ENCODE peak calls at places on chromosomes 12 and 14, in four cellular contexts. One of them, this sample, is unnamed.

GRCh38 chr12:45701296-45701695 is 28.2 kb upstream of the ARID2 start:
- DNase-seq in ovary: no peak
- DNase-seq in sigmoid colon: no peak
- DNase-seq in SK-N-SH: no peak
- DNase-seq in this sample: no peak

GRCh38 chr12:70643927-70644326 is 6.7 kb upstream of the PTPRB start:
- DNase-seq in SK-N-SH: no peak
- DNase-seq in ovary: no peak
- DNase-seq in sigmoid colon: no peak
- DNase-seq in this sample: no peak

GRCh38 chr12:116528498-116528897 is 30.7 kb upstream of the MAP1LC3B2 start:
- DNase-seq in SK-N-SH: no peak
- DNase-seq in sigmoid colon: no peak
- DNase-seq in ovary: no peak
- DNase-seq in this sample: no peak

GRCh38 chr14:69318241-69318640 is 58.3 kb downstream of the GALNT16 start:
- DNase-seq in ovary: no peak
- DNase-seq in SK-N-SH: no peak
- DNase-seq in sigmoid colon: no peak
- DNase-seq in this sample: no peak

GRCh38 chr14:101839236-101839635 is 77.7 kb downstream of the PPP2R5C start:
- DNase-seq in sigmoid colon: no peak
- DNase-seq in SK-N-SH: no peak
- DNase-seq in ovary: no peak
- DNase-seq in this sample: no peak

GRCh38 chr14:52015411-52016030 is 26.2 kb downstream of the RTRAF start:
- DNase-seq in ovary: no peak
- DNase-seq in SK-N-SH: peak
- DNase-seq in sigmoid colon: no peak
- DNase-seq in this sample: peak

GRCh38 chr12:90922068-90922743 is 32.8 kb downstream of the CCER1 start:
- DNase-seq in sigmoid colon: no peak
- DNase-seq in SK-N-SH: no peak
- DNase-seq in ovary: no peak
- DNase-seq in this sample: no peak

GRCh38 chr12:120709976-120710804 is at the start of gene UNC119B:
- DNase-seq in ovary: peak
- DNase-seq in SK-N-SH: peak
- DNase-seq in sigmoid colon: peak
- DNase-seq in this sample: peak

GRCh38 chr12:89084751-89085150 is 267.6 kb downstream of the DUSP6 start:
- DNase-seq in SK-N-SH: no peak
- DNase-seq in sigmoid colon: no peak
- DNase-seq in ovary: no peak
- DNase-seq in this sample: no peak

GRCh38 chr12:5592313-5592712 is 160.4 kb downstream of the NTF3 start:
- DNase-seq in sigmoid colon: no peak
- DNase-seq in SK-N-SH: no peak
- DNase-seq in ovary: no peak
- DNase-seq in this sample: no peak

GRCh38 chr12:13177373-13177772 is 19.2 kb upstream of the EMP1 start:
- DNase-seq in sigmoid colon: no peak
- DNase-seq in SK-N-SH: no peak
- DNase-seq in ovary: no peak
- DNase-seq in this sample: no peak

GRCh38 chr14:89508863-89509262 is 91.8 kb upstream of the FOXN3 start:
- DNase-seq in SK-N-SH: no peak
- DNase-seq in ovary: no peak
- DNase-seq in sigmoid colon: no peak
- DNase-seq in this sample: no peak
- H3K27ac ChIP-seq in SK-N-SH: no peak
- H3K27ac ChIP-seq in ovary: no peak
- H3K27ac ChIP-seq in sigmoid colon: no peak
- H3K27ac ChIP-seq in this sample: no peak

GRCh38 chr14:103594265-103594664 is 31.5 kb downstream of the COA8 start:
- DNase-seq in SK-N-SH: no peak
- DNase-seq in ovary: no peak
- DNase-seq in sigmoid colon: peak
- DNase-seq in this sample: no peak
- TF ChIP-seq EP300 in SK-N-SH: no peak
- TF ChIP-seq EP300 in ovary: no peak
- TF ChIP-seq EP300 in sigmoid colon: no peak
- TF ChIP-seq EP300 in this sample: no peak

DNA sequence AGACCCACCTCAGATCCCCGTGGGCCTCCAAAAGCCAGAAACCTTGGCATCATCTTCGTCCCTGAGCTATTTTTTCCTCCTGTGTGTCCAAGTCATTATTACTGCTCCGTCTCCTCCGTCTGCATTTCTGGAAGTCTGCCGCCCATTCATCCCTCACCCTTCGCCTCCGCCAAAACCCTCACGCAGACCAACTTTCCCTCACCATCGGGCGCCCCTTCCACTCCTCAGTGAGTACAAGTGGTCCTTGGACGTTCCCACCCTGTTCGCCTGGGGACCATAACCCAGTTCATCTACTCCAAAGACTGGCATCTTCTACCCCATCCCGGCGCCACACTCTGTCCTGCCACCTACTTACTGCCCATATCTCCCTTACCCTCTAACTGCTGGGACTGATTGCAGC is 3.7 kb upstream of the LTBP2 start:
- DNase-seq in sigmoid colon: no peak
- DNase-seq in SK-N-SH: no peak
- DNase-seq in ovary: no peak
- DNase-seq in this sample: no peak
- H3K27ac ChIP-seq in sigmoid colon: no peak
- H3K27ac ChIP-seq in SK-N-SH: peak
- H3K27ac ChIP-seq in ovary: no peak
- H3K27ac ChIP-seq in this sample: no peak

GRCh38 chr12:112012775-112013600 is at the start of the genes ERP29 and TMEM116:
- DNase-seq in ovary: peak
- DNase-seq in SK-N-SH: peak
- DNase-seq in sigmoid colon: peak
- DNase-seq in this sample: peak
- TF ChIP-seq EP300 in ovary: no peak
- TF ChIP-seq EP300 in SK-N-SH: peak
- TF ChIP-seq EP300 in sigmoid colon: no peak
- TF ChIP-seq EP300 in this sample: no peak

DNA sequence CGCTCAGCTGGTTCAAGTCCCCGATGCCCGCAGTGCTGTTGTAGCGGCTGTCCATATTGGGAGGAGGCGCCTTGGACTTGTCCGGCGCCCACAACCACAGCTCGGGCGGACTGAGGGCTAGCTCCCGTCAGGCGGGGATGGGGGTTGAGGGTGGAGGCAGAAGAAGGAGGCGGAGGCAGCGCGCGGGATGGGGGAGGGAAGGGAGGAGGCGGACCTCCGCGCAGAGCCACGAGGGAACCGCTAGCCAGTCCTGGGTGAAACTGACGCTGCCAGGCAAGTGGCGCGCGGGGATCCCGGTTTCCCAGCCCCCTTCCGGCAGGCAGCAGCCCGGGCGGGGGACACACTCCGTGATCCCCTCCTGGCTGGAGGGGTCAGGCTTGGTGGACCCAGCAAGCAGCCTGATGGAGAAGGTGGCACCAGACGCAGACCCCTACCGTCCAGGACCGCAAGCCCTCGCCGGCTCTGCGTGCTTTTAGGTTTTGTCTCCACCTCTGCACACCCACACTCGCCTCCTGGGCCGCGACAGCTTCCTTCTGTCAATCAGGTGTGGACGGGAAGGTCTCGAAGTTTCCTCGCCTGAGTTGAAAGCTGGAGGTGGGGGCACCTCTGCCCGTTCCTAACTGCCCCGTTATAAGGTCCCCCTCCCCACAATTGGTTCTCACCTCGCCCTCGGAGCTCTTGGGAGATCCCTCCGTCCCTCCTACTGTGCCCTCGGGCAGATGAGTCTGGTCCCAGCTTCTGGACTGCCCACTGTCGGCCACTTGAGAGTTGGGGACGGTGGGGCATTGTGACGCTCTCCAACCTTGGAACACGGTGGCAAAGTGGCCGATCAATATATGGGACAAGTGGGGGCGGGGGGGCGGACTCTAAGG is at the start of gene CPNE8:
- DNase-seq in sigmoid colon: peak
- DNase-seq in ovary: peak
- DNase-seq in SK-N-SH: peak
- DNase-seq in this sample: peak
- H3K27ac ChIP-seq in sigmoid colon: peak
- H3K27ac ChIP-seq in ovary: peak
- H3K27ac ChIP-seq in SK-N-SH: no peak
- H3K27ac ChIP-seq in this sample: peak

GRCh38 chr12:96889273-96889933 is 17.7 kb upstream of the NEDD1 start:
- DNase-seq in ovary: no peak
- DNase-seq in sigmoid colon: no peak
- DNase-seq in SK-N-SH: no peak
- DNase-seq in this sample: no peak
- TF ChIP-seq EP300 in ovary: no peak
- TF ChIP-seq EP300 in sigmoid colon: no peak
- TF ChIP-seq EP300 in SK-N-SH: peak
- TF ChIP-seq EP300 in this sample: no peak

This sample was measured in stomach.